ENCODE peak calls at places on chromosome 4, in seven cellular contexts. D is skeletal muscle cell; T is neural progenitor cell; H is kidney; M is CD4-positive, CD25-positive, alpha-beta regulatory T cell; C is endodermal cell; S is pancreas. J is an unnamed sample.

GRCh38 chr4:184671101-184671500 is 21.6 kb downstream of the PRIMPOL start:
- DNase-seq in T (no peak), M (no peak), C (no peak), H (no peak), S (no peak), D (no peak), J (no peak)

GRCh38 chr4:119244832-119245231 is 32.3 kb downstream of the USP53 start:
- DNase-seq in M (no peak), C (no peak), T (no peak), D (no peak), S (no peak), H (no peak), J (no peak)

GRCh38 chr4:152307669-152308068 is 228.2 kb downstream of the FBXW7 start:
- DNase-seq in T (no peak), D (no peak), M (no peak), H (no peak), C (no peak), S (no peak), J (no peak)

GRCh38 chr4:14096406-14096965 is 469.0 kb upstream of the BOD1L1 start:
- DNase-seq in H (no peak), C (no peak), T (no peak), S (no peak), M (no peak), D (peak; percentile 47), J (peak; percentile 14)

GRCh38 chr4:85372986-85373385 is 102.0 kb upstream of the ARHGAP24 start:
- DNase-seq in M (no peak), D (no peak), S (no peak), C (no peak), T (no peak), H (no peak), J (no peak)

GRCh38 chr4:184163813-184164212 is 53.9 kb downstream of the ENPP6 start:
- DNase-seq in D (no peak), T (peak; percentile 88), S (peak; percentile 81), C (peak; percentile 92), M (no peak), H (no peak), J (no peak)

GRCh38 chr4:175671491-175671934 is 140.6 kb downstream of the GPM6A start:
- DNase-seq in C (peak; percentile 83), T (peak; percentile 73), H (peak; percentile 42), S (peak; percentile 46), D (no peak), M (no peak), J (peak; percentile 71)

GRCh38 chr4:3321295-3321889 is 28.6 kb downstream of the RGS12 start:
- DNase-seq in T (no peak), H (peak; percentile 53), C (peak; percentile 41), D (no peak), S (peak; percentile 46), M (no peak), J (no peak)

GRCh38 chr4:119124314-119124713 is 11.3 kb upstream of the MYOZ2 start:
- DNase-seq in T (no peak), H (no peak), C (no peak), D (no peak), M (no peak), S (no peak), J (peak; percentile 23)

GRCh38 chr4:140426610-140427103 is 791 bp downstream of the CLGN start:
- DNase-seq in D (no peak), M (no peak), H (peak; percentile 56), T (peak; percentile 73), S (no peak), C (no peak), J (peak; percentile 23)

GRCh38 chr4:8376361-8377102 is 64.0 kb downstream of the ACOX3 start:
- DNase-seq in C (no peak), T (no peak), D (no peak), M (no peak), S (peak; percentile 48), H (peak; percentile 40), J (no peak)

GRCh38 chr4:170580651-170581050 is 490.9 kb upstream of the AADAT start:
- DNase-seq in S (no peak), C (no peak), H (no peak), M (no peak), D (no peak), T (no peak), J (no peak)

GRCh38 chr4:26058537-26058936 is 144.5 kb downstream of the SMIM20 start:
- DNase-seq in T (no peak), M (no peak), H (no peak), C (no peak), S (peak; percentile 60), D (no peak), J (no peak)

GRCh38 chr4:91837608-91838029 is 466.1 kb upstream of the GRID2 start:
- DNase-seq in S (no peak), C (no peak), T (no peak), D (peak; percentile 42), M (no peak), H (no peak), J (no peak)

GRCh38 chr4:177275999-177276398 is 33.7 kb upstream of the NEIL3 start:
- DNase-seq in T (no peak), S (no peak), H (no peak), D (no peak), C (no peak), M (no peak), J (no peak)

GRCh38 chr4:154466336-154466735 is 25.3 kb downstream of the DCHS2 start:
- DNase-seq in C (no peak), M (no peak), D (no peak), S (no peak), T (no peak), H (no peak), J (no peak)

GRCh38 chr4:93317571-93317970 is 511.0 kb upstream of the ATOH1 start:
- DNase-seq in D (no peak), S (no peak), M (no peak), T (no peak), C (no peak), H (no peak), J (no peak)

GRCh38 chr4:120009731-120010130 is 56.9 kb downstream of the MAD2L1 start:
- DNase-seq in T (no peak), H (no peak), C (no peak), D (peak; percentile 92), S (no peak), M (no peak), J (peak; percentile 77)

GRCh38 chr4:148445071-148445902 is 3.1 kb upstream of the NR3C2 start:
- DNase-seq in S (peak; percentile 86), H (peak; percentile 88), C (peak; percentile 84), M (peak; percentile 77), D (no peak), T (peak; percentile 85), J (no peak)

GRCh38 chr4:174505892-174506291 is 16.4 kb downstream of the HPGD start:
- DNase-seq in T (peak; percentile 36), S (no peak), M (no peak), C (no peak), D (no peak), H (no peak), J (no peak)

GRCh38 chr4:80311130-80311529 is 24.4 kb upstream of the CFAP299 start:
- DNase-seq in T (no peak), C (no peak), M (no peak), H (no peak), D (no peak), S (no peak), J (no peak)

GRCh38 chr4:6453688-6453990 is 18.8 kb downstream of the PPP2R2C start:
- DNase-seq in S (no peak), H (no peak), M (no peak), D (no peak), T (no peak), C (no peak), J (no peak)

GRCh38 chr4:80255374-80256095 is 10.9 kb upstream of the FGF5 start:
- DNase-seq in C (no peak), T (no peak), H (no peak), D (no peak), S (no peak), M (no peak), J (no peak)

GRCh38 chr4:69749771-69750170 is 10.6 kb downstream of the SULT1B1 start:
- DNase-seq in T (no peak), D (no peak), M (no peak), S (no peak), C (no peak), H (no peak), J (no peak)

DNA sequence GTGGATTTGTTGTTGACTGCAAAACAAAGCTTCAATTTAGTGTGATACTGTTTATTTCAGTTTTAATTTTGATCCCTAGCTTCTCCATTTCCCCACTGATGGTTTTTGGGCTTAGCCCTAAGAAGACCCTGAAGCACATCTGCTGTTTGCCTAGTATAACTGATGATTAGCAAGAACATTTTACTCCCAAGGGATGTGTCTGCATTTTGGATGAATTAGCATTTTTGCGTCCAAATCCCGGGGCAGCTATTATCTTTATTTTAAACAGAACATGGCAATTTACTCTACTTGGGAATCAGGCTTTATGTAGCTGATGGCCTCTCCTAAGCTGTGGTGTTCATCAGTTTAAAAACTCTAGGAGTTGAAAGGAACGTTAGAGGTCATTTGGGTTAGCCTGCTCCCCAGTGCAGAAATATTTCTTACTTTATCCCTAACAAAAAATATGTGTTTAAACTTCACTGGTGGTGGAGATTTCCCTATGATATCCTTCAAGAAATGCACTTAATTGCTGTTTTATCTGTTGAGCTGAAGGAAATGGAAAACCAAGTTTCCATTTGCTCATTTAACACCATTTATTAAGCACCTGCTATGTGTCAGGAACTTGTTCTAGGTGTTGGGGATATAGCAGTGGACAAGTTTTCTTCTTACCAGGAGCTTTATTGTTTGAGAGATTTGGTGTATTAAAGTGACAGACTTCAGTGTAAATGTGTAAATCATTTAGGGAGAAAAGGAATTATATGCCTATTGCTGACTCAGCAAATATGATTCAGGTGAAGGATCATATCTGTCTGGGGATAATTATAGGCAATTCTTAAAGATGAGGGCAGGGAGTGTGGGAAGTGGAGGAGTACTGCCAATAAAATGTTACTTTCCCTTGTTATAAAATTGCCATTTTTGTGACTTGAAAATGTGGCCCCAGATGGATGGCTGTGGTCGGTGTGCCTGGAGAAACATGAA is 3.4 kb downstream of the SEPTIN11 start:
- DNase-seq in S (no peak), T (no peak), D (no peak), M (no peak), H (no peak), C (no peak), J (no peak)
- H3K4me3 ChIP-seq in S (no peak overlapping the region), T (no peak overlapping the region), D (peak overlapping the region; percentile 62), M (no peak overlapping the region), H (no peak overlapping the region), C (peak overlapping the region; percentile 88), J (no peak overlapping the region)

GRCh38 chr4:156294577-156294976 is 340.9 kb upstream of the CTSO start:
- DNase-seq in M (no peak), S (no peak), D (peak; percentile 73), T (peak; percentile 42), C (peak; percentile 53), H (no peak), J (no peak)
- H3K4me3 ChIP-seq in M (no peak overlapping the region), S (no peak overlapping the region), D (no peak overlapping the region), T (no peak overlapping the region), C (no peak overlapping the region), H (no peak overlapping the region), J (no peak overlapping the region)

DNA sequence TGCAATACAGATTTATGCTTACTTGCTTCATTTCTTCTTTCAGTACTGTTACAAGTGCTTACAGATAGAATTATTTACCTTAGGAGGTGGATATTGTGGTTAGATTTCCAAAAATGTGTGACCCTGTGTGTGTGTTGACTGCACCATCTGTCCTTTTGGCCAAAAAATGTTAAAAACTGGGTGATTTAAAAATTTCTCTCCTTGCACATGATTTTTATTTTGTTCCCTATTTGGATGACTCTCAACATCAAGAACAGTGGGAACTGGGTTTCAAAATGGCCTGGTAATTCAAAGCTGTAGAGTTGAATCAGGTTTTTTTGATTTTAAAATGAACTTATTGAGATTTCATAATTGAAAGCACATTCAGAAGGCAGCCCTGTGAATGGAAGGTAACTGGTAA is 1132.9 kb downstream of the RAPGEF2 start:
- DNase-seq in M (no peak), S (no peak), C (no peak), H (no peak), T (no peak), D (no peak), J (no peak)
- H3K4me3 ChIP-seq in M (no peak overlapping the region), S (no peak overlapping the region), C (no peak overlapping the region), H (no peak overlapping the region), T (no peak overlapping the region), D (no peak overlapping the region), J (no peak overlapping the region)

GRCh38 chr4:41613362-41613761 is 75.4 kb downstream of the LIMCH1 start:
- DNase-seq in M (no peak), H (no peak), S (no peak), T (peak; percentile 45), D (no peak), C (peak; percentile 67), J (no peak)
- H3K4me3 ChIP-seq in M (no peak overlapping the region), H (no peak overlapping the region), S (peak overlapping the region; percentile 3), T (peak overlapping the region; percentile 15), D (no peak overlapping the region), C (no peak overlapping the region), J (no peak overlapping the region)